ENCODE peak calls at places on chromosomes 5 and 9, in six cellular contexts. Q, Z, A, I, F and P are unnamed samples.

GRCh38 chr9:5800969-5801738 is 31.8 kb downstream of the ERMP1 start:
- DNase-seq in A (peak; percentile 39), Q (peak; percentile 11), I (peak; percentile 5), Z (peak; percentile 8), F (no peak), P (no peak)

GRCh38 chr9:116817762-116818161 is 130.7 kb downstream of the TRIM32 start:
- DNase-seq in Q (no peak), A (no peak), Z (no peak), I (no peak), F (no peak), P (no peak)

GRCh38 chr9:134864821-134865190 is 15.8 kb upstream of the FCN2 start:
- DNase-seq in Z (no peak), I (no peak), A (no peak), F (no peak), Q (no peak), P (no peak)

GRCh38 chr9:133658442-133659431 is 22.6 kb downstream of the DBH start:
- DNase-seq in F (no peak), Z (peak; percentile 11), I (peak; percentile 80), A (no peak), Q (peak; percentile 24), P (no peak)

GRCh38 chr5:168073991-168074800 is 217.2 kb upstream of the WWC1 start:
- DNase-seq in I (peak; percentile 85), Z (peak; percentile 75), Q (peak; percentile 28), A (no peak), F (no peak), P (no peak)

GRCh38 chr5:55406292-55406691 is 98.5 kb downstream of the MTREX start:
- DNase-seq in F (no peak), Q (no peak), Z (no peak), A (no peak), I (no peak), P (no peak)

GRCh38 chr5:17713301-17713700 is 79.0 kb downstream of the TAF11L14 start:
- DNase-seq in Q (no peak), F (no peak), Z (no peak), I (no peak), A (no peak), P (no peak)

GRCh38 chr5:360277-361027 is 38.9 kb downstream of the AHRR start:
- DNase-seq in F (no peak), I (no peak), Z (no peak), A (no peak), Q (no peak), P (no peak)

GRCh38 chr9:107175826-107176500 is 107.1 kb upstream of the RAD23B start:
- DNase-seq in I (no peak), Q (no peak), A (no peak), F (no peak), Z (peak; percentile 31), P (no peak)

GRCh38 chr9:117189121-117189520 is 225.7 kb downstream of the ASTN2 start:
- DNase-seq in I (no peak), A (no peak), Q (peak; percentile 26), Z (peak; percentile 1), F (no peak), P (no peak)

GRCh38 chr5:2582507-2582906 is 169.0 kb downstream of the IRX2 start:
- DNase-seq in Z (no peak), F (no peak), I (no peak), A (no peak), Q (no peak), P (no peak)

GRCh38 chr9:136978073-136978864 is 965 bp downstream of the PTGDS start:
- DNase-seq in Z (peak; percentile 39), Q (peak; percentile 72), I (peak; percentile 79), A (no peak), F (no peak), P (no peak)

GRCh38 chr5:149732500-149733128 is 2.5 kb downstream of the PPARGC1B start:
- DNase-seq in F (no peak), I (no peak), Q (peak; percentile 45), Z (no peak), A (no peak), P (no peak)

GRCh38 chr5:626850-627249 is 14.7 kb downstream of the CEP72 start:
- DNase-seq in F (no peak), Q (no peak), I (no peak), A (no peak), Z (peak; percentile 36), P (no peak)

GRCh38 chr9:81289622-81290021 is 399.7 kb downstream of the TLE1 start:
- DNase-seq in Z (no peak), F (no peak), Q (no peak), I (no peak), A (no peak), P (no peak)

GRCh38 chr9:98786750-98787510 is 9.4 kb downstream of the ANKS6 start:
- DNase-seq in I (no peak), F (no peak), A (no peak), Z (no peak), Q (peak; percentile 23), P (no peak)

DNA sequence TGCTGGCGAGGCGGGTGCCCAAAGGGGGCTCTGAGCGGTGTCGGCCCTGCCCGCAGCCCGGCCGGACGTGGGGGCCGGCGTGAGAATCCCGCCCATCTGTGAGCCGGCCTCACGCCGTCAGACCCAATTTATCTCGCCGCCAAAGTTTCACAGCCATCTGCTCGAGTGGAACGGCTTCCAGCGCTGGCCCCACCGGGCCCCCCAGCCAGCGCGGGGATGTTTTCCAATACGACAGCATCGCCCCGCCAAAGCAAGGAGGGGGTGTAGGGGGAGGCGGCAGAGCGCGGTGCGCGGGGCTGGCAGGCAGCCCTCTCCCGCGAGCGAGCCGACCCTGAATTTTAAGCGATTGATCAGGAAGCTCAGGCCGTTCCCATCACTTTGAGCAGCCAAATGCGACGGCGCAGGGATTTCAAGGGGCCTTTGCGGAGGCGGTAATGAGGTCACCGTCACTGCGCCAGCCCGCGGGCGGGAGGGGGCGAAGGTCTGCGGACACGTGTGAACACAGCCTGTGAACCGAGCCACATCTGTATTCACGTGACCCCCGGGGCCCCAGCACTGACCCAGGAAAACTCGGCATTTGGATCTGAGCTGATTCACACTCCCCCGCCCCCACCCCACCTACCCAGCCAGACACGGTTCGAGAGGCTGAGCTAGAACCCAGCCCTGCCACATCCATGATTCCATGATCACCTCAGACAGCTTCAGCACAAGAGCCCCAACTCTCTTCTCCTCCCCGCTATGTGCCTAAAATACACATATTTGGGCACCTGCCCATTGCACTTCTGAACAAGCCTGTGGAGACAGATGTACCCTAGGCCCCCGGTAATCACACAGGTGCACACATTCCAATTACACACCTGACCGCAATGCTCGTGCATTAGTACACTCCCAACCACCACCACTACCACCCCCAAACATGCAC is 47.8 kb upstream of the PSD2 start:
- DNase-seq in I (no peak), A (no peak), Z (peak; percentile 45), F (no peak), Q (no peak), P (no peak)
- H3K4me3 ChIP-seq in I (peak overlapping the region; percentile 43), A (peak overlapping the region; percentile 23), Z (peak overlapping the region; percentile 39), F (peak overlapping the region; percentile 44), Q (peak overlapping the region; percentile 3), P (peak overlapping the region; percentile 40)

GRCh38 chr9:130627896-130628792 is 36.2 kb upstream of the PRDM12 start:
- DNase-seq in Z (no peak), A (no peak), I (no peak), Q (no peak), F (no peak), P (no peak)

GRCh38 chr9:130624154-130624553 is 40.2 kb upstream of the PRDM12 start:
- DNase-seq in Z (no peak), Q (no peak), F (no peak), I (no peak), A (no peak), P (no peak)

GRCh38 chr9:130623466-130623865 is 40.9 kb upstream of the PRDM12 start:
- DNase-seq in A (no peak), I (no peak), Q (no peak), F (no peak), Z (no peak), P (no peak)

GRCh38 chr9:130627051-130627450 is 37.3 kb upstream of the PRDM12 start:
- DNase-seq in F (no peak), I (no peak), Q (no peak), A (no peak), Z (no peak), P (no peak)

GRCh38 chr9:130626249-130626982 is 38.0 kb upstream of the PRDM12 start:
- DNase-seq in A (no peak), Q (no peak), Z (no peak), F (no peak), I (no peak), P (no peak)
- TF ChIP-seq CTCF in A (no peak), Q (no peak), Z (no peak), F (peak; percentile 45), I (no peak), P (no peak)

DNA sequence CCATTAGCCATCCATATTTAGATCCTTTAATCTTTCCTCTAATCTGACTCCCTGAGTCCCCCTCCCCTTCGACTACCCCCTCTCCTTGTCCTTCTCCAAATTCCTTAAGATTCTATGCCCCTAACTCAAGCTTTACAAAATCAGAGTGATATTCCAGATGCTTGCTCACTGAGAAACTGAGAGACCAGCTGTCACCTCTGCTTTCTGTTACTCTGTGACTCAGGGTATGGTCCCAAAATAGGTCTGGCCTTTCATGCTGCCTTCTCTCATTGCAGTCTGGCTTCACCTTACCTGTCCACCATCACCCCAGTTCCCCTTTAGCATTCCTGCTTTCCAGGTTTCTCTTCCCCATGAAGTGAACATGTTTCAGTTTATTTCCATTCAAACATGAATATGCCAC is 383.3 kb upstream of the SLC30A5 start:
- DNase-seq in A (no peak), I (no peak), F (no peak), Z (no peak), Q (no peak), P (no peak)
- H3K4me3 ChIP-seq in A (no peak overlapping the region), I (no peak overlapping the region), F (no peak overlapping the region), Z (no peak overlapping the region), Q (no peak overlapping the region), P (no peak overlapping the region)

GRCh38 chr9:124853605-124854143 is 414 bp downstream of the WDR38 start:
- DNase-seq in A (no peak), I (no peak), F (no peak), Q (no peak), Z (no peak), P (no peak)

GRCh38 chr9:124854822-124855221 is 1.6 kb downstream of the WDR38 start:
- DNase-seq in I (no peak), A (no peak), Z (no peak), Q (no peak), F (no peak), P (no peak)

GRCh38 chr9:124855944-124856773 is 2.9 kb downstream of the WDR38 start:
- DNase-seq in Q (peak; percentile 41), I (peak; percentile 57), A (no peak), Z (no peak), F (no peak), P (no peak)

GRCh38 chr9:124854161-124854560 is 901 bp downstream of the WDR38 start:
- DNase-seq in Z (no peak), F (no peak), A (no peak), Q (no peak), I (no peak), P (no peak)

GRCh38 chr9:124855566-124855943 is 2.3 kb downstream of the WDR38 start:
- DNase-seq in A (no peak), Z (no peak), F (no peak), I (no peak), Q (no peak), P (no peak)
- TF ChIP-seq CTCF in A (no peak), Z (no peak), F (no peak), I (no peak), Q (no peak), P (no peak)